ENCODE peak calls at places on chromosome 1, in seven cellular contexts. C, X, S, D, I, O and P are unnamed samples.

GRCh38 chr1:183942933-183943693 is 94.4 kb downstream of the COLGALT2 start:
- DNase-seq in S (peak; percentile 86), C (no peak), I (no peak), X (peak; percentile 64), D (no peak), O (no peak), P (peak; percentile 99)

GRCh38 chr1:90208949-90209348 is 214.0 kb downstream of the ZNF326 start:
- DNase-seq in X (no peak), O (no peak), S (no peak), C (no peak), D (no peak), I (no peak), P (no peak)

GRCh38 chr1:1911390-1912041 is 3.5 kb upstream of the CALML6 start:
- DNase-seq in C (no peak), O (peak; percentile 49), X (no peak), I (no peak), D (no peak), S (no peak), P (no peak)

GRCh38 chr1:32470991-32471694 is 6.3 kb downstream of the ZBTB8B start:
- DNase-seq in X (peak; percentile 41), S (no peak), I (peak; percentile 19), D (peak; percentile 3), O (no peak), C (no peak), P (peak; percentile 5)

GRCh38 chr1:222813866-222814535 is 838 bp upstream of the DISP1 start:
- DNase-seq in C (no peak), O (no peak), S (no peak), I (no peak), X (no peak), D (no peak), P (peak; percentile 34)

GRCh38 chr1:150061632-150062101 is 5.9 kb upstream of the VPS45 start:
- DNase-seq in S (no peak), O (no peak), I (no peak), D (no peak), X (peak; percentile 57), C (no peak), P (peak; percentile 82)

GRCh38 chr1:172167801-172168596 is 252.5 kb upstream of the C1orf105 start:
- DNase-seq in O (no peak), S (no peak), C (no peak), X (peak; percentile 15), D (no peak), I (no peak), P (peak; percentile 77)

GRCh38 chr1:24147194-24147593 is 4.3 kb upstream of the IL22RA1 start:
- DNase-seq in X (no peak), C (no peak), S (no peak), I (no peak), D (no peak), O (no peak), P (no peak)

GRCh38 chr1:67575861-67576260 is 109.1 kb upstream of the GADD45A start:
- DNase-seq in D (no peak), I (no peak), C (no peak), S (no peak), O (no peak), X (peak; percentile 63), P (peak; percentile 65)

GRCh38 chr1:164794310-164794709 is 235.3 kb downstream of the PBX1 start:
- DNase-seq in X (peak; percentile 89), S (no peak), D (no peak), C (no peak), I (no peak), O (no peak), P (peak; percentile 93)

GRCh38 chr1:39926820-39927219 is 25.1 kb upstream of the MYCL start:
- DNase-seq in C (no peak), I (no peak), X (no peak), O (no peak), D (no peak), S (no peak), P (no peak)

GRCh38 chr1:165575700-165576099 is 31.9 kb downstream of the LRRC52 start:
- DNase-seq in O (no peak), X (no peak), C (no peak), S (no peak), I (no peak), D (no peak), P (no peak)

GRCh38 chr1:237154173-237154572 is 112.2 kb downstream of the RYR2 start:
- DNase-seq in C (no peak), D (no peak), I (no peak), O (no peak), S (no peak), X (no peak), P (peak; percentile 70)

GRCh38 chr1:4483031-4483625 is 171.3 kb upstream of the AJAP1 start:
- DNase-seq in D (no peak), C (no peak), S (no peak), X (no peak), O (no peak), I (no peak), P (no peak)

GRCh38 chr1:244651956-244652698 is 799 bp upstream of the DESI2 start:
- DNase-seq in I (peak; percentile 19), O (no peak), D (no peak), S (no peak), X (no peak), C (no peak), P (no peak)

GRCh38 chr1:10900691-10901090 is 104.2 kb upstream of the CASZ1 start:
- DNase-seq in I (no peak), O (peak; percentile 60), D (no peak), X (no peak), C (no peak), S (no peak), P (no peak)

GRCh38 chr1:21217812-21218596 is 41.3 kb upstream of the EIF4G3 start:
- DNase-seq in O (no peak), S (peak; percentile 77), C (peak; percentile 6), I (no peak), X (peak; percentile 56), D (no peak), P (peak; percentile 50)

GRCh38 chr1:89781494-89782126 is 39.2 kb upstream of the LRRC8D start:
- DNase-seq in C (peak; percentile 79), D (no peak), O (no peak), S (no peak), I (peak; percentile 83), X (no peak), P (no peak)

GRCh38 chr1:246786606-246787238 is 62.5 kb downstream of the SCCPDH start:
- DNase-seq in I (no peak), O (no peak), C (no peak), X (no peak), D (no peak), S (no peak), P (no peak)

GRCh38 chr1:25118554-25118953 is 113.7 kb downstream of the SYF2 start:
- DNase-seq in I (no peak), C (no peak), X (no peak), O (no peak), D (no peak), S (no peak), P (no peak)

GRCh38 chr1:53291574-53291973 is 36.3 kb downstream of the LRP8 start:
- DNase-seq in I (no peak), S (peak; percentile 23), X (no peak), D (no peak), C (no peak), O (no peak), P (no peak)

GRCh38 chr1:25810341-25811299 is 9.1 kb upstream of the MTFR1L start:
- DNase-seq in I (peak; percentile 80), D (peak; percentile 54), O (peak; percentile 82), S (peak; percentile 77), X (peak; percentile 83), C (peak; percentile 83), P (peak; percentile 62)

GRCh38 chr1:174258148-174258550 is 98.8 kb downstream of the RABGAP1L start:
- DNase-seq in X (peak; percentile 11), D (no peak), O (no peak), I (peak; percentile 35), C (peak; percentile 17), S (peak; percentile 22), P (peak; percentile 48)

GRCh38 chr1:232319518-232319917 is 310.4 kb downstream of the SIPA1L2 start:
- DNase-seq in S (no peak), D (no peak), X (no peak), I (no peak), C (no peak), O (no peak), P (no peak)

GRCh38 chr1:162213281-162213909 is 143.9 kb downstream of the NOS1AP start:
- DNase-seq in O (peak; percentile 65), C (no peak), I (no peak), S (no peak), D (peak; percentile 63), X (no peak), P (no peak)

GRCh38 chr1:30286241-30286983 is 437.0 kb downstream of the MATN1 start:
- DNase-seq in D (no peak), S (no peak), C (no peak), O (no peak), I (no peak), X (no peak), P (no peak)

GRCh38 chr1:212030936-212031528 is 4.3 kb downstream of the INTS7 start:
- DNase-seq in O (no peak), C (no peak), I (no peak), X (peak; percentile 43), D (no peak), S (no peak), P (peak; percentile 77)

GRCh38 chr1:26779093-26779668 is 8.6 kb upstream of the PIGV start:
- DNase-seq in C (no peak), X (no peak), O (no peak), I (no peak), S (no peak), D (no peak), P (no peak)

GRCh38 chr1:244444854-244445253 is 6.9 kb downstream of the ADSS2 start:
- DNase-seq in I (no peak), X (no peak), O (no peak), C (no peak), S (no peak), D (no peak), P (peak; percentile 24)

GRCh38 chr1:111656093-111657017 is 36.8 kb downstream of the RAP1A start:
- DNase-seq in X (peak; percentile 39), C (peak; percentile 8), S (peak; percentile 57), O (no peak), I (no peak), D (no peak), P (peak; percentile 71)

GRCh38 chr1:70319750-70320149 is 34.8 kb downstream of the ANKRD13C start:
- DNase-seq in X (peak; percentile 40), S (no peak), I (no peak), O (no peak), C (no peak), D (no peak), P (peak; percentile 73)

GRCh38 chr1:54324031-54324654 is 82.1 kb downstream of the SSBP3 start:
- DNase-seq in I (no peak), D (peak; percentile 48), C (no peak), S (no peak), X (no peak), O (no peak), P (no peak)

GRCh38 chr1:18796950-18797349 is 62.5 kb downstream of the TAS1R2 start:
- DNase-seq in C (no peak), D (no peak), I (no peak), S (no peak), X (no peak), O (no peak), P (no peak)